ENCODE peak calls at places on chromosomes 1 and 21, in five cellular contexts. One of them, this sample, is unnamed.

GRCh38 chr1:119766374-119766794 is 2.3 kb downstream of the HMGCS2 start:
- DNase-seq in A549: peak
- DNase-seq in K562: no peak
- DNase-seq in GM12878: no peak
- DNase-seq in HepG2: peak
- DNase-seq in this sample: no peak

GRCh38 chr1:22184892-22185612 is 42.2 kb upstream of the WNT4 start:
- DNase-seq in A549: peak
- DNase-seq in K562: no peak
- DNase-seq in GM12878: no peak
- DNase-seq in HepG2: peak
- DNase-seq in this sample: no peak

GRCh38 chr1:11058595-11059165 is 1.1 kb downstream of the SRM start:
- DNase-seq in A549: no peak
- DNase-seq in K562: peak
- DNase-seq in GM12878: no peak
- DNase-seq in HepG2: no peak
- DNase-seq in this sample: no peak

GRCh38 chr21:39533545-39534226 is 79.1 kb upstream of the B3GALT5 start:
- DNase-seq in A549: no peak
- DNase-seq in K562: no peak
- DNase-seq in GM12878: no peak
- DNase-seq in HepG2: no peak
- DNase-seq in this sample: no peak

GRCh38 chr1:25556791-25557476 is 13.5 kb downstream of the LDLRAP1 start:
- DNase-seq in A549: peak
- DNase-seq in K562: no peak
- DNase-seq in GM12878: no peak
- DNase-seq in HepG2: no peak
- DNase-seq in this sample: no peak

GRCh38 chr1:53654216-53655210 is 84.5 kb downstream of the GLIS1 start:
- DNase-seq in A549: no peak
- DNase-seq in K562: peak
- DNase-seq in GM12878: no peak
- DNase-seq in HepG2: no peak
- DNase-seq in this sample: no peak

GRCh38 chr21:45949928-45950739 is 31.4 kb upstream of the COL6A1 start:
- DNase-seq in A549: no peak
- DNase-seq in K562: no peak
- DNase-seq in GM12878: no peak
- DNase-seq in HepG2: no peak
- DNase-seq in this sample: no peak

GRCh38 chr1:5108740-5109139 is 454.3 kb downstream of the AJAP1 start:
- DNase-seq in A549: no peak
- DNase-seq in K562: no peak
- DNase-seq in GM12878: no peak
- DNase-seq in HepG2: no peak
- DNase-seq in this sample: no peak

GRCh38 chr1:203584040-203584439 is 42.6 kb upstream of the ATP2B4 start:
- DNase-seq in A549: no peak
- DNase-seq in K562: no peak
- DNase-seq in GM12878: no peak
- DNase-seq in HepG2: no peak
- DNase-seq in this sample: no peak

GRCh38 chr21:45401916-45402900 is 2.8 kb upstream of the COL18A1 start:
- DNase-seq in A549: no peak
- DNase-seq in K562: no peak
- DNase-seq in GM12878: no peak
- DNase-seq in HepG2: no peak
- DNase-seq in this sample: no peak

GRCh38 chr1:86933562-86934377 is 19.3 kb downstream of the HS2ST1 start:
- DNase-seq in A549: no peak
- DNase-seq in K562: peak
- DNase-seq in GM12878: no peak
- DNase-seq in HepG2: peak
- DNase-seq in this sample: peak

GRCh38 chr1:4512622-4513021 is 141.8 kb upstream of the AJAP1 start:
- DNase-seq in A549: no peak
- DNase-seq in K562: no peak
- DNase-seq in GM12878: no peak
- DNase-seq in HepG2: no peak
- DNase-seq in this sample: no peak

GRCh38 chr1:17188889-17189631 is 15.9 kb upstream of the PADI1 start:
- DNase-seq in A549: no peak
- DNase-seq in K562: no peak
- DNase-seq in GM12878: no peak
- DNase-seq in HepG2: no peak
- DNase-seq in this sample: no peak

GRCh38 chr1:204991342-204991844 is 51.6 kb upstream of the CNTN2 start:
- DNase-seq in A549: no peak
- DNase-seq in K562: no peak
- DNase-seq in GM12878: no peak
- DNase-seq in HepG2: no peak
- DNase-seq in this sample: no peak

GRCh38 chr1:82399093-82399492 is 598.4 kb downstream of the ADGRL2 start:
- DNase-seq in A549: no peak
- DNase-seq in K562: no peak
- DNase-seq in GM12878: no peak
- DNase-seq in HepG2: no peak
- DNase-seq in this sample: peak

GRCh38 chr1:112393634-112393976 is 2.4 kb upstream of the CTTNBP2NL start:
- DNase-seq in A549: no peak
- DNase-seq in K562: no peak
- DNase-seq in GM12878: no peak
- DNase-seq in HepG2: no peak
- DNase-seq in this sample: peak

GRCh38 chr1:75616436-75617433 is 5.8 kb upstream of the SLC44A5 start:
- DNase-seq in A549: no peak
- DNase-seq in K562: peak
- DNase-seq in GM12878: no peak
- DNase-seq in HepG2: no peak
- DNase-seq in this sample: peak

GRCh38 chr21:36630485-36631206 is 68.3 kb upstream of the SIM2 start:
- DNase-seq in A549: peak
- DNase-seq in K562: peak
- DNase-seq in GM12878: no peak
- DNase-seq in HepG2: peak
- DNase-seq in this sample: peak

GRCh38 chr1:233328661-233329498 is 1.4 kb downstream of the MAP3K21 start:
- DNase-seq in A549: peak
- DNase-seq in K562: no peak
- DNase-seq in GM12878: no peak
- DNase-seq in HepG2: no peak
- DNase-seq in this sample: no peak

GRCh38 chr1:903305-903704 is 20.4 kb upstream of the SAMD11 start:
- DNase-seq in A549: no peak
- DNase-seq in K562: no peak
- DNase-seq in GM12878: no peak
- DNase-seq in HepG2: no peak
- DNase-seq in this sample: no peak

GRCh38 chr1:243409284-243409683 is 153.4 kb downstream of the SDCCAG8 start:
- DNase-seq in A549: peak
- DNase-seq in K562: peak
- DNase-seq in GM12878: no peak
- DNase-seq in HepG2: peak
- DNase-seq in this sample: peak

GRCh38 chr1:32273389-32274208 is 18.3 kb upstream of the HDAC1 start:
- DNase-seq in A549: no peak
- DNase-seq in K562: no peak
- DNase-seq in GM12878: no peak
- DNase-seq in HepG2: peak
- DNase-seq in this sample: no peak

GRCh38 chr1:100921110-100921706 is 25.3 kb downstream of the SLC30A7 start:
- DNase-seq in A549: peak
- DNase-seq in K562: peak
- DNase-seq in GM12878: no peak
- DNase-seq in HepG2: peak
- DNase-seq in this sample: peak

GRCh38 chr1:221431968-221432367 is 309.9 kb downstream of the DUSP10 start:
- DNase-seq in A549: no peak
- DNase-seq in K562: no peak
- DNase-seq in GM12878: no peak
- DNase-seq in HepG2: no peak
- DNase-seq in this sample: no peak

GRCh38 chr1:215523128-215523861 is 43.8 kb upstream of the KCTD3 start:
- DNase-seq in A549: no peak
- DNase-seq in K562: no peak
- DNase-seq in GM12878: no peak
- DNase-seq in HepG2: no peak
- DNase-seq in this sample: peak
- TF ChIP-seq CTCF in A549: peak
- TF ChIP-seq CTCF in K562: no peak
- TF ChIP-seq CTCF in GM12878: no peak
- TF ChIP-seq CTCF in HepG2: no peak
- TF ChIP-seq CTCF in this sample: no peak

GRCh38 chr21:20570824-20571232 is 427.4 kb upstream of the NCAM2 start:
- DNase-seq in A549: no peak
- DNase-seq in K562: peak
- DNase-seq in GM12878: no peak
- DNase-seq in HepG2: no peak
- DNase-seq in this sample: no peak
- TF ChIP-seq MYC in A549: no peak
- TF ChIP-seq MYC in K562: no peak
- TF ChIP-seq MYC in GM12878: no peak
- TF ChIP-seq MYC in HepG2: no peak
- TF ChIP-seq MYC in this sample: no peak

GRCh38 chr1:108785264-108785663 is 38.8 kb downstream of the STXBP3 start:
- DNase-seq in A549: peak
- DNase-seq in K562: no peak
- DNase-seq in GM12878: no peak
- DNase-seq in HepG2: no peak
- DNase-seq in this sample: no peak

GRCh38 chr1:108791790-108792189 is 45.3 kb downstream of the STXBP3 start:
- DNase-seq in A549: no peak
- DNase-seq in K562: no peak
- DNase-seq in GM12878: no peak
- DNase-seq in HepG2: no peak
- DNase-seq in this sample: no peak

GRCh38 chr1:108780937-108781574 is 34.6 kb downstream of the STXBP3 start:
- DNase-seq in A549: no peak
- DNase-seq in K562: peak
- DNase-seq in GM12878: no peak
- DNase-seq in HepG2: peak
- DNase-seq in this sample: peak

DNA sequence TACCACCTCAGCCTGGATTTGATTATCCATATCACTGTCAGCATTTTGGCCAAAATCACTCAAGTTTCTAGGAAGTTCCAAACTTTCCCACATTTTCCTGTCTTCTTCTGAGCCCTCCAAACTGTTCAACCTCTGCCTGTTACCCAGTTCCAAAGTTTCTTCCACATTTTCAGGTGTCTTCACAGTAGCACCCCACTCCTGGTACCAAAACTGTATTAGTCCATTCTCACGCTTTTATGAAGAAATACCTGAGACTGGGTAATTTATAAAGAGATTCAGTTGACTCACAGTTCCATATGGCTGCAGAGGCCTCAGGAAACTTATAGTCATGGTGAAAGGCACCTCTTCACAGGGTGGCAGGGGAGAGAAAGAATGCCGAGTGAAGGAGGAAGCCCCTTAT is 39.4 kb downstream of the STXBP3 start:
- DNase-seq in A549: peak
- DNase-seq in K562: no peak
- DNase-seq in GM12878: no peak
- DNase-seq in HepG2: no peak
- DNase-seq in this sample: no peak
- H3K4me2 ChIP-seq in A549: no peak
- H3K4me2 ChIP-seq in K562: no peak
- H3K4me2 ChIP-seq in GM12878: no peak
- H3K4me2 ChIP-seq in HepG2: no peak
- H3K4me2 ChIP-seq in this sample: no peak

GRCh38 chr1:154749078-154749760 is 120.9 kb downstream of the KCNN3 start:
- DNase-seq in A549: peak
- DNase-seq in K562: no peak
- DNase-seq in GM12878: peak
- DNase-seq in HepG2: no peak
- DNase-seq in this sample: peak
- TF ChIP-seq CTCF in A549: peak
- TF ChIP-seq CTCF in K562: peak
- TF ChIP-seq CTCF in GM12878: peak
- TF ChIP-seq CTCF in HepG2: no peak
- TF ChIP-seq CTCF in this sample: peak

DNA sequence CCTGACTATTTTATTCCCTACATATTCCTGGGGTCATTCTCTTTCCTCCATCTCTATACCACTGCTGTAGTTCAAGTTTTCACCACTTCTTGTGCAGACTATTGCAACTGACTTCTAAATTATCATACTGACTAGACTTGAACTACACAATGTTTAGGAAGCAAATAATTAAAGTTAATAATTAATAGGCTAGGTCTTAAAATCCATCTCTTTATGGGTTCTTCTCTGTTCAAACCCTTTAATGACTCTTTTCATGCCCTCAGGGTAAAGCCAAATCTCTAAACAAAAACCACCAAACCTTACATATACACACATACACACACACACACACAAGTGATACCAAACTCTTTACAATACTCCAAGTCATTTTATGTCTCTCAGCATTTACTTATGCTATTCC is 22.3 kb upstream of the MOB3C start:
- DNase-seq in A549: no peak
- DNase-seq in K562: no peak
- DNase-seq in GM12878: no peak
- DNase-seq in HepG2: no peak
- DNase-seq in this sample: no peak
- TF ChIP-seq MYC in A549: no peak
- TF ChIP-seq MYC in K562: no peak
- TF ChIP-seq MYC in GM12878: no peak
- TF ChIP-seq MYC in HepG2: no peak
- TF ChIP-seq MYC in this sample: no peak

GRCh38 chr1:225776294-225776693 is 1.3 kb upstream of the SRP9 start:
- DNase-seq in A549: no peak
- DNase-seq in K562: no peak
- DNase-seq in GM12878: no peak
- DNase-seq in HepG2: no peak
- DNase-seq in this sample: no peak
- H3K4me2 ChIP-seq in A549: peak
- H3K4me2 ChIP-seq in K562: no peak
- H3K4me2 ChIP-seq in GM12878: peak
- H3K4me2 ChIP-seq in HepG2: peak
- H3K4me2 ChIP-seq in this sample: no peak

GRCh38 chr1:43592051-43592665 is 57.8 kb upstream of the KDM4A start:
- DNase-seq in A549: no peak
- DNase-seq in K562: no peak
- DNase-seq in GM12878: no peak
- DNase-seq in HepG2: no peak
- DNase-seq in this sample: no peak

GRCh38 chr1:43591181-43591580 is 58.8 kb upstream of the KDM4A start:
- DNase-seq in A549: no peak
- DNase-seq in K562: no peak
- DNase-seq in GM12878: no peak
- DNase-seq in HepG2: no peak
- DNase-seq in this sample: no peak

GRCh38 chr1:43588592-43588991 is 57.9 kb downstream of the PTPRF start:
- DNase-seq in A549: no peak
- DNase-seq in K562: no peak
- DNase-seq in GM12878: no peak
- DNase-seq in HepG2: no peak
- DNase-seq in this sample: no peak

GRCh38 chr1:43592974-43593683 is 56.8 kb upstream of the KDM4A start:
- DNase-seq in A549: no peak
- DNase-seq in K562: no peak
- DNase-seq in GM12878: no peak
- DNase-seq in HepG2: no peak
- DNase-seq in this sample: no peak

GRCh38 chr1:43590389-43590788 is 59.6 kb upstream of the KDM4A start:
- DNase-seq in A549: no peak
- DNase-seq in K562: peak
- DNase-seq in GM12878: no peak
- DNase-seq in HepG2: peak
- DNase-seq in this sample: no peak
- TF ChIP-seq CTCF in A549: no peak
- TF ChIP-seq CTCF in K562: peak
- TF ChIP-seq CTCF in GM12878: no peak
- TF ChIP-seq CTCF in HepG2: peak
- TF ChIP-seq CTCF in this sample: no peak